ENCODE peak calls at places on chromosomes 7 and 10, in nine cellular contexts. T is activated naive CD4-positive, alpha-beta T cell treated with anti-CD3 and anti-CD28 coated beads, Interleukin-2, amount 10 ng/mL, durations not matched to agents 7 days and 5 days; F is HFFc6; C is stimulated activated CD8-positive, alpha-beta memory T cell treated with anti-CD3 and anti-CD28 coated beads, Interleukin-4, amount 100 ng/mL, for 4 hours; B is fibroblast of pulmonary artery; E is Panc1; A is renal cortical epithelial cell; U is AG10803; M is nephron progenitor cell. Q is an unnamed sample.
A peak's percentile ranks its signal among the peaks of the same experiment; 100 is the strongest.

GRCh38 chr7:147535619-147536200 is 1054.9 kb upstream of the C7orf33 start:
- DNase-seq in T (no peak), F (no peak), C (no peak), B (peak; percentile 57), E (no peak), A (no peak), U (peak; percentile 73), M (no peak), Q (no peak)

GRCh38 chr7:2000801-2001321 is 231.9 kb downstream of the MAD1L1 start:
- DNase-seq in T (no peak), F (no peak), C (no peak), B (no peak), E (no peak), A (no peak), U (no peak), M (no peak), Q (peak; percentile 23)

GRCh38 chr7:98464558-98464940 is 63.7 kb upstream of the BAIAP2L1 start:
- DNase-seq in T (no peak), F (no peak), C (no peak), B (no peak), E (no peak), A (no peak), U (no peak), M (no peak), Q (no peak)

GRCh38 chr7:101550641-101551531 is 78.2 kb downstream of the MYL10 start:
- DNase-seq in T (peak; percentile 11), F (no peak), C (no peak), B (no peak), E (no peak), A (no peak), U (peak; percentile 16), M (peak; percentile 39), Q (peak; percentile 21)

GRCh38 chr7:41900532-41900931 is 197.6 kb upstream of the INHBA start:
- DNase-seq in T (no peak), F (no peak), C (no peak), B (no peak), E (no peak), A (no peak), U (no peak), M (no peak), Q (no peak)

GRCh38 chr10:119269737-119270136 is 62.4 kb downstream of the GRK5 start:
- DNase-seq in T (no peak), F (no peak), C (no peak), B (no peak), E (no peak), A (no peak), U (no peak), M (no peak), Q (no peak)

GRCh38 chr10:129968937-129969527 is 5.0 kb upstream of the EBF3 start:
- DNase-seq in T (peak; percentile 48), F (no peak), C (no peak), B (peak; percentile 75), E (no peak), A (no peak), U (peak; percentile 50), M (peak; percentile 88), Q (peak; percentile 51)

GRCh38 chr10:22669163-22669711 is 45.1 kb downstream of the PIP4K2A start:
- DNase-seq in T (no peak), F (no peak), C (no peak), B (no peak), E (no peak), A (no peak), U (no peak), M (no peak), Q (no peak)

GRCh38 chr10:120336910-120337540 is 120.0 kb upstream of the PLPP4 start:
- DNase-seq in T (peak; percentile 65), F (peak; percentile 22), C (peak; percentile 2), B (peak; percentile 48), E (peak; percentile 41), A (peak; percentile 40), U (peak; percentile 13), M (peak; percentile 76), Q (peak; percentile 48)

GRCh38 chr10:99758241-99758891 is 24.1 kb upstream of the ABCC2 start:
- DNase-seq in T (no peak), F (no peak), C (no peak), B (peak; percentile 62), E (no peak), A (no peak), U (peak; percentile 57), M (no peak), Q (no peak)

GRCh38 chr10:120688928-120689327 is 162.2 kb upstream of the WDR11 start:
- DNase-seq in T (no peak), F (no peak), C (no peak), B (peak; percentile 2), E (no peak), A (peak; percentile 2), U (no peak), M (peak; percentile 22), Q (no peak)

GRCh38 chr7:27110163-27110976 is 7.9 kb upstream of the HOXA2 start:
- DNase-seq in T (no peak), F (peak; percentile 21), C (no peak), B (peak; percentile 65), E (no peak), A (peak; percentile 91), U (peak; percentile 75), M (peak; percentile 96), Q (no peak)

GRCh38 chr7:94423116-94423515 is 28.4 kb downstream of the COL1A2 start:
- DNase-seq in T (no peak), F (no peak), C (no peak), B (peak; percentile 18), E (no peak), A (no peak), U (peak; percentile 50), M (no peak), Q (no peak)

GRCh38 chr7:39614299-39614698 is 9.1 kb upstream of the RALA start:
- DNase-seq in T (no peak), F (no peak), C (no peak), B (no peak), E (no peak), A (no peak), U (no peak), M (no peak), Q (no peak)

GRCh38 chr10:99854860-99855259 is 72.4 kb downstream of the ABCC2 start:
- DNase-seq in T (no peak), F (peak; percentile 65), C (no peak), B (peak; percentile 91), E (no peak), A (peak; percentile 29), U (peak; percentile 85), M (peak; percentile 16), Q (no peak)

GRCh38 chr7:76364198-76364584 is 5.4 kb upstream of the YWHAG start:
- DNase-seq in T (no peak), F (peak; percentile 40), C (no peak), B (peak; percentile 77), E (no peak), A (peak; percentile 61), U (peak; percentile 75), M (no peak), Q (no peak)

GRCh38 chr10:64350665-64351064 is 829.5 kb downstream of the REEP3 start:
- DNase-seq in T (no peak), F (no peak), C (no peak), B (no peak), E (no peak), A (no peak), U (no peak), M (no peak), Q (no peak)

GRCh38 chr7:73518470-73518869 is 3.6 kb downstream of the BAZ1B start:
- DNase-seq in T (no peak), F (no peak), C (no peak), B (no peak), E (no peak), A (no peak), U (no peak), M (no peak), Q (no peak)

GRCh38 chr7:64187408-64187807 is 19.6 kb upstream of the ZNF735 start:
- DNase-seq in T (no peak), F (no peak), C (no peak), B (no peak), E (no peak), A (no peak), U (no peak), M (no peak), Q (no peak)

GRCh38 chr10:122141821-122142651 is 129.1 kb upstream of the BTBD16 start:
- DNase-seq in T (no peak), F (peak; percentile 62), C (no peak), B (no peak), E (no peak), A (peak; percentile 62), U (peak; percentile 60), M (no peak), Q (no peak)

GRCh38 chr10:43204394-43204942 is 62.4 kb downstream of the RASGEF1A start:
- DNase-seq in T (peak; percentile 20), F (no peak), C (no peak), B (no peak), E (no peak), A (no peak), U (no peak), M (peak; percentile 6), Q (no peak)

GRCh38 chr7:51256916-51257315 is 59.7 kb downstream of the COBL start:
- DNase-seq in T (no peak), F (no peak), C (no peak), B (no peak), E (no peak), A (no peak), U (no peak), M (no peak), Q (no peak)

GRCh38 chr7:76300210-76300731 is 2.2 kb upstream of the HSPB1 start:
- DNase-seq in T (no peak), F (peak; percentile 70), C (no peak), B (peak; percentile 75), E (peak; percentile 76), A (peak; percentile 97), U (peak; percentile 79), M (no peak), Q (no peak)

Q was measured in activated naive CD8-positive, alpha-beta T cell treated with anti-CD3 and anti-CD28 coated beads, Interleukin-2, amount 10 ng/mL, durations not matched to agents 7 days and 5 days.